ENCODE peak calls at places on chromosomes 11 and 22, in nine cellular contexts. G, Y, I, O, E, R, D, T and V are unnamed samples.

GRCh38 chr11:35305670-35306382 is 113.5 kb downstream of the SLC1A2 start:
- DNase-seq in R (no peak), O (no peak), I (no peak), T (peak; percentile 46), D (peak; percentile 16), G (peak; percentile 22), E (peak; percentile 48), Y (peak; percentile 69), V (no peak)

GRCh38 chr22:46044718-46045458 is 67.9 kb upstream of the WNT7B start:
- DNase-seq in I (no peak), R (peak; percentile 60), O (no peak), E (peak; percentile 21), T (no peak), D (no peak), Y (no peak), G (no peak), V (no peak)

GRCh38 chr11:18761144-18761543 is 30.5 kb downstream of the PTPN5 start:
- DNase-seq in R (no peak), D (no peak), I (no peak), E (no peak), O (no peak), Y (no peak), T (no peak), G (no peak), V (no peak)

GRCh38 chr11:16612801-16613400 is 125.5 kb upstream of the C11orf58 start:
- DNase-seq in E (peak; percentile 11), D (no peak), G (no peak), R (no peak), T (no peak), O (no peak), Y (no peak), I (no peak), V (no peak)

GRCh38 chr11:130652671-130653335 is 204.4 kb downstream of the ADAMTS15 start:
- DNase-seq in E (peak; percentile 74), Y (peak; percentile 99), R (peak; percentile 68), G (no peak), O (no peak), T (no peak), D (no peak), I (peak; percentile 95), V (no peak)

GRCh38 chr11:88188251-88189030 is 13.2 kb upstream of the RAB38 start:
- DNase-seq in Y (peak; percentile 26), O (no peak), E (peak; percentile 42), D (peak; percentile 43), T (no peak), G (no peak), R (no peak), I (no peak), V (no peak)

GRCh38 chr11:69841859-69842698 is 22.9 kb upstream of the FGF3 start:
- DNase-seq in O (no peak), I (no peak), E (no peak), Y (peak; percentile 18), R (no peak), G (no peak), D (no peak), T (no peak), V (no peak)

GRCh38 chr22:37199839-37200161 is 11.8 kb upstream of the C1QTNF6 start:
- DNase-seq in R (no peak), D (no peak), I (no peak), Y (no peak), E (no peak), G (no peak), O (no peak), T (peak; percentile 22), V (no peak)

GRCh38 chr22:32073823-32074380 is 30.8 kb downstream of the SLC5A1 start:
- DNase-seq in D (no peak), T (no peak), R (no peak), Y (no peak), I (no peak), G (no peak), E (no peak), O (no peak), V (no peak)

GRCh38 chr11:11913395-11913794 is 71.6 kb downstream of the USP47 start:
- DNase-seq in O (no peak), Y (no peak), E (no peak), R (no peak), G (no peak), T (no peak), D (no peak), I (no peak), V (no peak)

GRCh38 chr11:7518811-7519562 is 5.2 kb downstream of the PPFIBP2 start:
- DNase-seq in Y (no peak), T (no peak), D (no peak), G (no peak), O (no peak), E (no peak), I (no peak), R (no peak), V (no peak)

GRCh38 chr11:33713162-33713913 is 12.7 kb upstream of the C11orf91 start:
- DNase-seq in D (no peak), Y (no peak), T (no peak), E (peak; percentile 59), G (no peak), O (no peak), R (no peak), I (no peak), V (no peak)

GRCh38 chr22:44597616-44598015 is 99.6 kb upstream of the RTL6 start:
- DNase-seq in G (no peak), O (no peak), E (no peak), T (no peak), R (no peak), I (no peak), Y (no peak), D (no peak), V (no peak)

GRCh38 chr22:40535642-40536041 is 100.9 kb downstream of the MRTFA start:
- DNase-seq in I (no peak), D (no peak), G (no peak), T (no peak), E (no peak), Y (no peak), O (no peak), R (no peak), V (no peak)

GRCh38 chr22:49997221-49997599 is 15.4 kb downstream of the IL17REL start:
- DNase-seq in R (no peak), Y (no peak), G (no peak), D (no peak), E (no peak), O (no peak), I (peak; percentile 60), T (no peak), V (no peak)

GRCh38 chr22:29994027-29994715 is 86.1 kb upstream of the HORMAD2 start:
- DNase-seq in R (no peak), E (peak; percentile 95), G (no peak), D (no peak), O (no peak), Y (peak; percentile 48), T (peak; percentile 45), I (no peak), V (no peak)

GRCh38 chr11:98589975-98590374 is 430.8 kb upstream of the CNTN5 start:
- DNase-seq in T (no peak), R (no peak), O (no peak), E (no peak), I (no peak), G (no peak), Y (no peak), D (no peak), V (no peak)

GRCh38 chr11:118657709-118658108 is 21.7 kb downstream of the TREH start:
- DNase-seq in O (no peak), I (peak; percentile 64), R (no peak), G (no peak), Y (no peak), D (no peak), E (no peak), T (no peak), V (no peak)

GRCh38 chr11:22432331-22433065 is 94.3 kb downstream of the SLC17A6 start:
- DNase-seq in G (peak; percentile 35), R (peak; percentile 40), D (peak; percentile 53), I (no peak), T (no peak), E (peak; percentile 66), Y (peak; percentile 88), O (no peak), V (no peak)

GRCh38 chr22:17836977-17837742 is 62.9 kb upstream of the BID start:
- DNase-seq in O (no peak), Y (no peak), G (no peak), R (no peak), E (no peak), I (peak; percentile 81), D (no peak), T (no peak), V (no peak)
- TF ChIP-seq CTCF in O (no peak), Y (no peak), G (no peak), R (no peak), E (no peak), I (no peak), D (no peak), T (no peak), V (no peak)

DNA sequence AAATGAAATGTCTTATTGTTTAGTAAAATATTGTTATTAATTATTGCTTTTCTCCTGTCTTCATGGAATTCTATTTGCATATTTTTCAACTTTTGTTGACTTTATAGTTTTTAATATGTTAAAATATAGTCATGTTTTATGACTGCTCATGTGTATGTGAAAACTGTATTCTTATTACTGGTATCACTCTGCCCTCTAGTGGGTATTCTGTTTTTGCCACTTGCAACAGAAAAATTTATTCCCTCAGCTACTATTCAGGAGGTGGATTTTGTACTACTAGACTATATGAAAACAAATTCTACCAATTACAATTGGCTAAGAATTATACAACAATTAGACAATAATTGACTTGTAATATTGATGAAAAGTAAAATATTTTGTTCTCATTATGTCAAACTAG is 45.0 kb downstream of the OR4C6 start:
- DNase-seq in Y (peak; percentile 57), O (no peak), D (no peak), E (peak; percentile 9), I (no peak), G (no peak), R (no peak), T (peak; percentile 4), V (no peak)
- TF ChIP-seq CTCF in Y (peak; percentile 60), O (no peak), D (peak; percentile 15), E (peak; percentile 48), I (no peak), G (peak; percentile 67), R (peak; percentile 60), T (peak; percentile 47), V (peak; percentile 57)

DNA sequence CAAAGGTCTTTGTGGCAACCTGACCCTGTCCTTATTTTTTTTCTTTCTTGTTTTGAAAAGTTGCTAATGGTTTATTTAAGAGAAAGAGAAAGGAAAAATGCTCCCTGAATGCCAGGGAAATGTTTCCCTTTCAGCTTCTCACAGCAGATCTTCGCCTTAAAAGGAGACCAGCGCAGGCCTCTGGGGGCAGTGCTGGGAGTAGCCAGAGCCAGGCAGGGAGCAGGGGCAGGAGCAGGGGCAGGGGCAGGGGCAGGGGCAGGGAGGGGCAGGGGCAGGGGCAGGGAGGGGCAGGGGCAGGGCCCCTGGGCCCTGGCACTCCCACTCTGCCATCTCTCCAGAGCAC is 5.1 kb downstream of the MOB2 start:
- DNase-seq in E (no peak), I (peak; percentile 89), T (no peak), O (no peak), R (no peak), D (no peak), G (no peak), Y (no peak), V (no peak)
- TF ChIP-seq CTCF in E (no peak), I (no peak), T (no peak), O (peak; percentile 39), R (no peak), D (no peak), G (no peak), Y (no peak), V (no peak)

DNA sequence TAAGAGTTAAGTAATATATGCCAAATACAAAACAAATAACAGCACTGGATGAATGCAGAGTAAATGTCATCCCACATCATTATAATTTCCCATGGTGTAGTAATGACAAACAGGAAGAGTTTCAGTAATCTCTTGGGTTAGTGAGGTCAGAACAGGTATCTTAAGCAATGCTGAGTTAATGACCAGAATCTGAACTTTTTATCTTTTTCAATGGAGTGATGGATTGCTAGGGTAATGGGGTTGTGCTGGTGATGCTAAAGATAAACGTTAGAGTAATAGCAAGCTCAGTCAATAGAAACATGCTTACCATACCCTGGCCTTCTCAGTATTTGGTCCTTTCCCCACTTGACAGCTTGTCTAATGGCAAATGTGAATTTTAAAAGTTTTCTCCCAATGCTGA is 11.5 kb upstream of the BDNF start:
- DNase-seq in I (no peak), E (no peak), D (no peak), G (no peak), O (no peak), T (no peak), Y (no peak), R (no peak), V (no peak)
- TF ChIP-seq CTCF in I (no peak), E (no peak), D (no peak), G (no peak), O (no peak), T (no peak), Y (no peak), R (no peak), V (no peak)